ENCODE peak calls at places on chromosome 14, in eight cellular contexts. W is foreskin fibroblast; Z is AG20443; U is Ammon's horn; X is activated T-cell treated with anti-CD3 and anti-CD28 coated beads, Interleukin-2, amount 50 U/mL, for 72 hours; I is endothelial cell of umbilical vein; H is cardiac fibroblast; E is ovary. N is an unnamed sample.

GRCh38 chr14:53022593-53022992 is 71.7 kb upstream of the FERMT2 start:
- DNase-seq in W (peak; percentile 11), Z (peak; percentile 54), U (no peak), X (no peak), I (no peak), H (no peak), E (no peak), N (no peak)

GRCh38 chr14:24181251-24182077 is 7.2 kb downstream of the IPO4 start:
- DNase-seq in W (no peak), Z (no peak), U (no peak), X (no peak), I (no peak), H (no peak), E (no peak), N (no peak)

GRCh38 chr14:102185360-102185759 is 45.7 kb downstream of the WDR20 start:
- DNase-seq in W (no peak), Z (no peak), U (no peak), X (no peak), I (no peak), H (no peak), E (no peak), N (no peak)

GRCh38 chr14:89616425-89617141 is 199.6 kb upstream of the FOXN3 start:
- DNase-seq in W (no peak), Z (peak; percentile 22), U (no peak), X (no peak), I (peak; percentile 28), H (peak; percentile 64), E (no peak), N (no peak)

GRCh38 chr14:68762944-68763831 is 29.7 kb downstream of the ZFP36L1 start:
- DNase-seq in W (peak; percentile 32), Z (peak; percentile 82), U (no peak), X (no peak), I (peak; percentile 92), H (peak; percentile 91), E (peak; percentile 96), N (no peak)

GRCh38 chr14:49982522-49982951 is 89.7 kb downstream of the ARF6 start:
- DNase-seq in W (peak; percentile 94), Z (peak; percentile 76), U (no peak), X (no peak), I (peak; percentile 87), H (peak; percentile 93), E (no peak), N (no peak)

GRCh38 chr14:35911097-35911496 is 85.0 kb downstream of the BRMS1L start:
- DNase-seq in W (no peak), Z (no peak), U (no peak), X (no peak), I (no peak), H (no peak), E (no peak), N (no peak)

GRCh38 chr14:91143862-91144261 is 30.0 kb downstream of the DGLUCY start:
- DNase-seq in W (no peak), Z (no peak), U (no peak), X (no peak), I (peak; percentile 80), H (peak; percentile 15), E (no peak), N (peak; percentile 58)

GRCh38 chr14:92578511-92578910 is 64.9 kb downstream of the RIN3 start:
- DNase-seq in W (peak; percentile 33), Z (no peak), U (no peak), X (no peak), I (no peak), H (peak; percentile 31), E (no peak), N (no peak)

GRCh38 chr14:106843951-106844483 is 1317.6 kb downstream of the TMEM121 start:
- DNase-seq in W (no peak), Z (peak; percentile 22), U (peak; percentile 12), X (peak; percentile 21), I (no peak), H (no peak), E (peak; percentile 55), N (no peak)

GRCh38 chr14:70904376-70904775 is 2.9 kb upstream of the PCNX1 start:
- DNase-seq in W (no peak), Z (no peak), U (no peak), X (no peak), I (no peak), H (no peak), E (no peak), N (no peak)

GRCh38 chr14:33972522-33973162 is 21.8 kb upstream of the EGLN3 start:
- DNase-seq in W (no peak), Z (no peak), U (no peak), X (no peak), I (no peak), H (no peak), E (no peak), N (no peak)

GRCh38 chr14:96271421-96271762 is 15.4 kb downstream of the BDKRB1 start:
- DNase-seq in W (no peak), Z (no peak), U (no peak), X (no peak), I (no peak), H (no peak), E (no peak), N (no peak)

GRCh38 chr14:61652526-61653262 is 42.6 kb upstream of the HIF1A start:
- DNase-seq in W (no peak), Z (no peak), U (no peak), X (no peak), I (peak; percentile 18), H (no peak), E (no peak), N (no peak)

GRCh38 chr14:24251880-24252288 is 9.5 kb upstream of the TINF2 start:
- DNase-seq in W (peak; percentile 33), Z (peak; percentile 63), U (no peak), X (no peak), I (peak; percentile 12), H (no peak), E (no peak), N (peak; percentile 28)

GRCh38 chr14:31937730-31938346 is 139.3 kb upstream of the ARHGAP5 start:
- DNase-seq in W (peak; percentile 84), Z (peak; percentile 83), U (peak; percentile 52), X (peak; percentile 86), I (peak; percentile 68), H (peak; percentile 46), E (no peak), N (no peak)

GRCh38 chr14:70098257-70098809 is 90.4 kb downstream of the SLC8A3 start:
- DNase-seq in W (peak; percentile 2), Z (no peak), U (peak; percentile 47), X (no peak), I (no peak), H (peak; percentile 30), E (no peak), N (peak; percentile 12)

GRCh38 chr14:54712371-54712998 is 145.6 kb downstream of the SAMD4A start:
- DNase-seq in W (peak; percentile 74), Z (peak; percentile 47), U (no peak), X (no peak), I (peak; percentile 71), H (peak; percentile 57), E (no peak), N (no peak)

GRCh38 chr14:41606249-41607118 is at the start of gene LRFN5:
- DNase-seq in W (no peak), Z (peak; percentile 69), U (peak; percentile 49), X (no peak), I (no peak), H (peak; percentile 61), E (peak; percentile 37), N (peak; percentile 7)

GRCh38 chr14:39034481-39035296 is 68.3 kb downstream of the SEC23A start:
- DNase-seq in W (no peak), Z (no peak), U (peak; percentile 34), X (no peak), I (peak; percentile 53), H (peak; percentile 32), E (no peak), N (no peak)

GRCh38 chr14:67359319-67359774 is 257 bp downstream of the ATP6V1D start:
- DNase-seq in W (peak; percentile 52), Z (peak; percentile 67), U (no peak), X (no peak), I (no peak), H (peak; percentile 57), E (no peak), N (no peak)

GRCh38 chr14:61568572-61569011 is 126.7 kb upstream of the HIF1A start:
- DNase-seq in W (no peak), Z (no peak), U (peak; percentile 26), X (peak; percentile 75), I (no peak), H (no peak), E (no peak), N (peak; percentile 83)

GRCh38 chr14:35414365-35414764 is 9.8 kb upstream of the NFKBIA start:
- DNase-seq in W (no peak), Z (no peak), U (no peak), X (no peak), I (peak; percentile 85), H (peak; percentile 71), E (no peak), N (no peak)

GRCh38 chr14:75323571-75323970 is 44.9 kb downstream of the FOS start:
- DNase-seq in W (peak; percentile 52), Z (peak; percentile 56), U (no peak), X (no peak), I (no peak), H (no peak), E (no peak), N (no peak)

GRCh38 chr14:94111276-94112095 is 950 bp downstream of the IFI27 start:
- DNase-seq in W (no peak), Z (no peak), U (no peak), X (no peak), I (no peak), H (no peak), E (peak; percentile 26), N (no peak)

GRCh38 chr14:67510836-67511235 is 22.3 kb upstream of the PLEKHH1 start:
- DNase-seq in W (no peak), Z (no peak), U (no peak), X (no peak), I (no peak), H (peak; percentile 16), E (no peak), N (no peak)

GRCh38 chr14:41285193-41285748 is 321.4 kb upstream of the LRFN5 start:
- DNase-seq in W (no peak), Z (no peak), U (peak; percentile 15), X (no peak), I (no peak), H (peak; percentile 30), E (no peak), N (no peak)

GRCh38 chr14:35343709-35344474 is 51.7 kb downstream of the PSMA6 start:
- DNase-seq in W (no peak), Z (no peak), U (no peak), X (no peak), I (no peak), H (no peak), E (no peak), N (no peak)

GRCh38 chr14:74882103-74882920 is 596 bp downstream of the DLST start:
- DNase-seq in W (no peak), Z (peak; percentile 61), U (no peak), X (peak; percentile 58), I (peak; percentile 70), H (peak; percentile 60), E (no peak), N (no peak)

GRCh38 chr14:104111301-104112112 is 26.0 kb downstream of the ASPG start:
- DNase-seq in W (no peak), Z (no peak), U (no peak), X (no peak), I (no peak), H (no peak), E (peak; percentile 7), N (no peak)

GRCh38 chr14:24665440-24665991 is 31.5 kb upstream of the GZMB start:
- DNase-seq in W (no peak), Z (no peak), U (no peak), X (peak; percentile 73), I (no peak), H (no peak), E (no peak), N (no peak)

GRCh38 chr14:34103176-34103575 is 152.3 kb upstream of the EGLN3 start:
- DNase-seq in W (no peak), Z (no peak), U (no peak), X (no peak), I (no peak), H (no peak), E (no peak), N (no peak)

GRCh38 chr14:105021656-105022275 is 883 bp upstream of the CDCA4 start:
- DNase-seq in W (no peak), Z (no peak), U (no peak), X (peak; percentile 25), I (no peak), H (peak; percentile 39), E (peak; percentile 31), N (peak; percentile 30)

GRCh38 chr14:105927094-105927475 is 400.7 kb downstream of the TMEM121 start:
- DNase-seq in W (no peak), Z (no peak), U (no peak), X (no peak), I (no peak), H (no peak), E (no peak), N (no peak)

N was measured in cerebellum.